ENCODE peak calls at places on chromosomes 7 and 10, in five cellular contexts. B is A549, F is tibial nerve, E is gastrocnemius medialis, J is endothelial cell of umbilical vein. L is an unnamed sample.

GRCh38 chr10:69124558-69125121 is 662 bp downstream of the VPS26A start:
- DNase-seq in E (peak), F (no peak), B (peak), J (peak), L (peak)

GRCh38 chr7:25095516-25096345 is 29.3 kb downstream of the CYCS start:
- DNase-seq in F (no peak), E (no peak), J (peak), B (peak), L (no peak)

GRCh38 chr7:124702385-124702784 is 63.2 kb downstream of the GPR37 start:
- DNase-seq in F (no peak), J (no peak), E (no peak), B (no peak), L (no peak)

GRCh38 chr10:73923935-73924598 is 13.1 kb downstream of the PLAU start:
- DNase-seq in F (no peak), J (no peak), B (no peak), E (no peak), L (no peak)

GRCh38 chr7:129877146-129877792 is 75.5 kb downstream of the UBE2H start:
- DNase-seq in B (no peak), J (no peak), E (peak), F (no peak), L (no peak)

GRCh38 chr7:136009488-136010079 is 32.4 kb upstream of the MTPN start:
- DNase-seq in F (peak), J (peak), B (peak), E (no peak), L (no peak)

GRCh38 chr10:6669269-6669859 is 89.3 kb upstream of the PRKCQ start:
- DNase-seq in J (peak), E (no peak), B (peak), F (peak), L (no peak)

GRCh38 chr10:75398630-75399460 is 2.7 kb downstream of the ZNF503 start:
- DNase-seq in J (peak), F (no peak), B (no peak), E (no peak), L (no peak)

GRCh38 chr7:75866497-75867389 is 12.1 kb upstream of the RHBDD2 start:
- DNase-seq in B (peak), E (peak), F (peak), J (peak), L (peak)

GRCh38 chr10:74786126-74786525 is 40.3 kb upstream of the KAT6B start:
- DNase-seq in E (no peak), J (no peak), F (no peak), B (no peak), L (no peak)

GRCh38 chr10:6313107-6313895 is 110.6 kb downstream of the PFKFB3 start:
- DNase-seq in B (no peak), J (no peak), E (no peak), F (no peak), L (no peak)

GRCh38 chr7:86209036-86209435 is 434.7 kb upstream of the GRM3 start:
- DNase-seq in F (no peak), B (no peak), J (no peak), E (no peak), L (no peak)

GRCh38 chr10:66746246-66746645 is 179.6 kb upstream of the LRRTM3 start:
- DNase-seq in J (no peak), B (no peak), E (no peak), F (no peak), L (no peak)

GRCh38 chr7:94276797-94277196 is 117.9 kb upstream of the COL1A2 start:
- DNase-seq in F (no peak), J (peak), E (no peak), B (peak), L (no peak)

GRCh38 chr7:1592299-1592842 is 22.5 kb upstream of the PSMG3 start:
- DNase-seq in F (no peak), J (no peak), E (no peak), B (no peak), L (no peak)

GRCh38 chr10:130500251-130501000 is 364.2 kb downstream of the GLRX3 start:
- DNase-seq in E (no peak), J (no peak), F (no peak), B (no peak), L (no peak)

GRCh38 chr10:44292390-44293002 is 92.4 kb downstream of the CXCL12 start:
- DNase-seq in B (no peak), E (no peak), J (no peak), F (no peak), L (no peak)

GRCh38 chr10:106705576-106706526 is 458.7 kb downstream of the SORCS1 start:
- DNase-seq in J (no peak), E (peak), F (peak), B (peak), L (peak)

GRCh38 chr7:84194484-84195260 is at the start of gene SEMA3A:
- DNase-seq in F (peak), E (peak), J (peak), B (peak), L (no peak)
- TF ChIP-seq POLR2A in F (no peak), E (no peak), J (no peak), B (no peak), L (no peak)

GRCh38 chr7:73623798-73624668 is at the start of gene MLXIPL:
- DNase-seq in J (peak), E (peak), B (peak), F (peak), L (no peak)
- TF ChIP-seq POLR2A in J (no peak), E (peak), B (peak), F (no peak), L (no peak)

DNA sequence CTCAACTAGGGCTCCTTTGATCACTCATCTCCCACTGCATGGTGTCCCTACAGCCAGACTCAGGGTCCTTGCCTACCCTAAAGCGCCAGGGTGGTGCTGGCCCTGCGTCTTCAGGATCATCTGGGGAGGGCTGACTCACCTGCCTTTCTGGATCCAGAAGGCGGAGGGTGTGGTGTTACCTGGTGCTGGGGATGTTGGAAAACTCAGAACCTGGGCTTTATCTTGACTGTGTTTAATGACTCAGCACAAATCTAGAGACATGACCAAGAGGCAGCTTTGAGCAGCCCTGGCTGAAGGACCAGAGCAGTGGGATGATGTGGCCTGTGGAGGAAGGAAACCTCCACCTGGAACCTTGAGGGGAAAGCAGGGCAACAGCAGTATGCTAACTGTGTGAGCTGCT is 96.5 kb downstream of the GRK5 start:
- DNase-seq in B (peak), F (no peak), J (no peak), E (no peak), L (no peak)
- TF ChIP-seq POLR2A in B (no peak), F (no peak), J (no peak), E (no peak), L (no peak)

GRCh38 chr10:95810198-95810976 is 54.4 kb downstream of the ENTPD1 start:
- DNase-seq in E (no peak), J (no peak), B (no peak), F (no peak), L (no peak)

GRCh38 chr10:95815133-95815532 is 59.2 kb downstream of the ENTPD1 start:
- DNase-seq in E (no peak), B (no peak), J (no peak), F (no peak), L (no peak)

GRCh38 chr10:95818010-95818409 is 62.0 kb downstream of the ENTPD1 start:
- DNase-seq in J (no peak), F (no peak), B (no peak), E (no peak), L (no peak)

GRCh38 chr10:95815701-95816100 is 59.7 kb downstream of the ENTPD1 start:
- DNase-seq in J (peak), E (no peak), F (no peak), B (no peak), L (no peak)

GRCh38 chr10:95814011-95814727 is 58.2 kb downstream of the ENTPD1 start:
- DNase-seq in F (peak), E (no peak), J (peak), B (no peak), L (peak)
- TF ChIP-seq POLR2A in F (no peak), E (no peak), J (no peak), B (no peak), L (no peak)

DNA sequence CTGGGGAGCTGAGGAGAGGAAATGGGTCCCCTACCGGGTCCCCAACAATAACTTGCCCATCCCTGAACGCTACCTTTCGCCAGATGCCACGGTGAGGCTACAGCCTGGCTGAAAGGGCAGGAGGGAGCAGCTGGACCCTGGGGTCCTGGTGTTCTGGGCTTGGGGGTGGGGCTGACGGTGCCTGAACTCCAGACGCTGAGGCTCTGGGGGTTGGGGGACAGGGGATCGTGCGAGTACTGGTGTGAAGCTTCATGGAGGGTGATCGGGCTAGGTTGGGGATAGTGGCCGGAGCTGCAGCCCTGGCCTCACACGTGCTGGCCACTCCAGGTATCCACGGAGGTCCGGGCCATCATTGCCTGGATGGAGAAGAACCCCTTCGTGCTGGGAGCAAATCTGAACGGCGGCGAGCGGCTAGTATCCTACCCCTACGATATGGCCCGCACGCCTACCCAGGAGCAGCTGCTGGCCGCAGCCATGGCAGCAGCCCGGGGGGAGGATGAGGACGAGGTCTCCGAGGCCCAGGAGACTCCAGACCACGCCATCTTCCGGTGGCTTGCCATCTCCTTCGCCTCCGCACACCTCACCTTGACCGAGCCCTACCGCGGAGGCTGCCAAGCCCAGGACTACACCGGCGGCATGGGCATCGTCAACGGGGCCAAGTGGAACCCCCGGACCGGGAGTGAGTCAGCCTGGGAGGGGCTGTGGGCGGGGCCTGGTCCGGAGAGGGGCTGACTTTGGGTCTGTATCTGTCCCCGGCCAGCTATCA is 8.3 kb downstream of the AEBP1 start:
- DNase-seq in J (no peak), E (no peak), F (no peak), B (no peak), L (no peak)
- TF ChIP-seq POLR2A in J (no peak), E (no peak), F (no peak), B (no peak), L (no peak)

DNA sequence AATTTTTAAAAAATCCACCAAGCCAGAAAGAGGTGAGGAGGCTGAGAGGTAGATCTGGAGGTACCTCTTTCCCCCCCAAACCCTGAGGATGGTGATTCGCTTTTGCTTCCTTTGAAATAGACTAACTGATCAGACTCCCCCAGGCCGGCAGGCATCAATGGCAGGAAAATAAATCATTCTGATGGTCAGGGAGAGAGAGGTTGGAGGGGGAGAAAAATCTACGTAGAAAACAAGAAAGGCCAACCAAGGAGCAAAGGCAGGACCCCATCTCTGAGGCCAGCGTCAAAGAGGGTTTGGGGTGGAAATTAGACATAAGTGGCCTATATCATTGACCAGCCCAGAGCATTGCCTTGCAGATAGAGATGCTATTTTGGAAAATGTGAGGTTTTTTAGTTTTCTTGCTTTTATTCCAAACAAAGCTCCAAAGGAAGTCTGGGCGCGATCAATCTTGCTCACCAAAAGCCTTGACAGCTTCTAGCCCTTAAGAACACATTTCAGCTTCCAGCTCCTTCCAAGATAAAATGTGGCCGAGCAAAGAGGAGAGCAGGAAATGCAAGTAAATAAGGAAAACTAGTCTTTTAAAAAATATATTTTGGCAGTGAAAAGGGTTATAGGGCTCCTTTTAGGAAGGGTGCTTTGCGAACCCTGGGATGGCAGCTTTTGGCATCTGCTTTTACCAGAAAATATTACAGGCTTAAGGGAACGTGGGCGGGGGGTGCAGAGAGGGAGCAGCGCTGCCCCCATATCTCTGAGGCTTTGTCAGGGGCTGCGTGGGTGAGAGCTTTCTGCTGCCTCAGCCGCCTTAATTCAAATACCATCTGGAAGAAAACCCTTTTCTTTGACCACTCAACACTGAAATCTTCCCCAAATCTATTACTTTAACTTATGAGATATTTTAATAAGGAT is 2.0 kb upstream of the HOXA2 start:
- DNase-seq in F (no peak), J (peak), B (no peak), E (no peak), L (no peak)
- TF ChIP-seq POLR2A in F (no peak), J (no peak), B (no peak), E (no peak), L (no peak)

DNA sequence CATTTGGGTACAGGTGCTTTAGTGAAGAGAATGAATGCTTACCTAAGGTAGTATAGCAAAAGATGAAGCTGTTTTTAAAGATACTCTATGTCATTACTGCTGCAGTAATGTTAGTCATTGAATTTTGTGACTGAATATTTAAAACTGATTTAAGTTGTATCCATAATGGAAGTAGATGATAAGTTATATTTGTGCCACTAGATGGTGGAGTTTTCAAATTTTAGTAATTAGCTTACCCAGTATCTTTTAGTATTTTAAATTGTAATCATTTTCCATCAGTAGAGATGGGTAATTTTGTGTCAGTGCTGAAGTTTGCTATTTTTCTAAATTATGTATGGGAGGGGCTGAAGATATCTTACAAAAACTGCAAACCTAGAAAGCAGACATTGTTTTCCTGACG is 25.2 kb downstream of the HBP1 start:
- DNase-seq in B (no peak), E (no peak), F (no peak), J (no peak), L (no peak)
- TF ChIP-seq POLR2A in B (no peak), E (no peak), F (no peak), J (no peak), L (no peak)